ENCODE peak calls at places on chromosomes 5 and 9, in four cellular contexts. One of them, this sample, is unnamed.

GRCh38 chr9:116574027-116574679 is 113.0 kb upstream of the TRIM32 start:
- DNase-seq in activated CD4-positive, alpha-beta memory T cell treated with anti-CD3 and anti-CD28 coated beads, Interleukin-2, amount 10 ng/mL, durations not matched to agents 7 days and 5 days: no peak
- DNase-seq in AG08395: no peak
- DNase-seq in GM04504: no peak
- DNase-seq in this sample: no peak

GRCh38 chr9:20941177-20941690 is 90.2 kb downstream of the HACD4 start:
- DNase-seq in activated CD4-positive, alpha-beta memory T cell treated with anti-CD3 and anti-CD28 coated beads, Interleukin-2, amount 10 ng/mL, durations not matched to agents 7 days and 5 days: peak
- DNase-seq in AG08395: peak
- DNase-seq in GM04504: peak
- DNase-seq in this sample: peak

GRCh38 chr5:151596839-151597539 is 5.9 kb upstream of the FAT2 start:
- DNase-seq in activated CD4-positive, alpha-beta memory T cell treated with anti-CD3 and anti-CD28 coated beads, Interleukin-2, amount 10 ng/mL, durations not matched to agents 7 days and 5 days: no peak
- DNase-seq in AG08395: peak
- DNase-seq in GM04504: no peak
- DNase-seq in this sample: no peak

GRCh38 chr5:139811076-139811607 is 15.5 kb downstream of the PSD2 start:
- DNase-seq in activated CD4-positive, alpha-beta memory T cell treated with anti-CD3 and anti-CD28 coated beads, Interleukin-2, amount 10 ng/mL, durations not matched to agents 7 days and 5 days: no peak
- DNase-seq in AG08395: no peak
- DNase-seq in GM04504: no peak
- DNase-seq in this sample: no peak

GRCh38 chr5:150057996-150058395 is 28.4 kb downstream of the CSF1R start:
- DNase-seq in activated CD4-positive, alpha-beta memory T cell treated with anti-CD3 and anti-CD28 coated beads, Interleukin-2, amount 10 ng/mL, durations not matched to agents 7 days and 5 days: no peak
- DNase-seq in AG08395: no peak
- DNase-seq in GM04504: no peak
- DNase-seq in this sample: no peak

GRCh38 chr9:93668261-93668871 is 92.0 kb downstream of the PHF2 start:
- DNase-seq in activated CD4-positive, alpha-beta memory T cell treated with anti-CD3 and anti-CD28 coated beads, Interleukin-2, amount 10 ng/mL, durations not matched to agents 7 days and 5 days: no peak
- DNase-seq in AG08395: no peak
- DNase-seq in GM04504: no peak
- DNase-seq in this sample: peak

GRCh38 chr9:37508135-37508833 is 22.5 kb downstream of the POLR1E start:
- DNase-seq in activated CD4-positive, alpha-beta memory T cell treated with anti-CD3 and anti-CD28 coated beads, Interleukin-2, amount 10 ng/mL, durations not matched to agents 7 days and 5 days: no peak
- DNase-seq in AG08395: no peak
- DNase-seq in GM04504: no peak
- DNase-seq in this sample: no peak

GRCh38 chr5:136115183-136115865 is 17.3 kb upstream of the SMAD5 start:
- DNase-seq in activated CD4-positive, alpha-beta memory T cell treated with anti-CD3 and anti-CD28 coated beads, Interleukin-2, amount 10 ng/mL, durations not matched to agents 7 days and 5 days: no peak
- DNase-seq in AG08395: no peak
- DNase-seq in GM04504: no peak
- DNase-seq in this sample: no peak

GRCh38 chr9:111601237-111602018 is 2.0 kb upstream of the PTGR1 start:
- DNase-seq in activated CD4-positive, alpha-beta memory T cell treated with anti-CD3 and anti-CD28 coated beads, Interleukin-2, amount 10 ng/mL, durations not matched to agents 7 days and 5 days: no peak
- DNase-seq in AG08395: no peak
- DNase-seq in GM04504: peak
- DNase-seq in this sample: no peak

GRCh38 chr5:172525633-172526360 is 71.5 kb upstream of the SH3PXD2B start:
- DNase-seq in activated CD4-positive, alpha-beta memory T cell treated with anti-CD3 and anti-CD28 coated beads, Interleukin-2, amount 10 ng/mL, durations not matched to agents 7 days and 5 days: no peak
- DNase-seq in AG08395: no peak
- DNase-seq in GM04504: no peak
- DNase-seq in this sample: no peak

GRCh38 chr5:5288236-5288635 is 134.2 kb upstream of the ICE1 start:
- DNase-seq in activated CD4-positive, alpha-beta memory T cell treated with anti-CD3 and anti-CD28 coated beads, Interleukin-2, amount 10 ng/mL, durations not matched to agents 7 days and 5 days: no peak
- DNase-seq in AG08395: no peak
- DNase-seq in GM04504: no peak
- DNase-seq in this sample: no peak

GRCh38 chr5:176364765-176365662 is at the start of gene ARL10:
- DNase-seq in activated CD4-positive, alpha-beta memory T cell treated with anti-CD3 and anti-CD28 coated beads, Interleukin-2, amount 10 ng/mL, durations not matched to agents 7 days and 5 days: peak
- DNase-seq in AG08395: peak
- DNase-seq in GM04504: no peak
- DNase-seq in this sample: no peak

GRCh38 chr5:159956074-159956473 is 39.8 kb downstream of the ADRA1B start:
- DNase-seq in activated CD4-positive, alpha-beta memory T cell treated with anti-CD3 and anti-CD28 coated beads, Interleukin-2, amount 10 ng/mL, durations not matched to agents 7 days and 5 days: no peak
- DNase-seq in AG08395: peak
- DNase-seq in GM04504: no peak
- DNase-seq in this sample: no peak

GRCh38 chr5:72167257-72167656 is 60.0 kb downstream of the MAP1B start:
- DNase-seq in activated CD4-positive, alpha-beta memory T cell treated with anti-CD3 and anti-CD28 coated beads, Interleukin-2, amount 10 ng/mL, durations not matched to agents 7 days and 5 days: no peak
- DNase-seq in AG08395: no peak
- DNase-seq in GM04504: no peak
- DNase-seq in this sample: no peak

GRCh38 chr9:121708768-121709488 is 57.5 kb downstream of the DAB2IP start:
- DNase-seq in activated CD4-positive, alpha-beta memory T cell treated with anti-CD3 and anti-CD28 coated beads, Interleukin-2, amount 10 ng/mL, durations not matched to agents 7 days and 5 days: no peak
- DNase-seq in AG08395: no peak
- DNase-seq in GM04504: no peak
- DNase-seq in this sample: no peak

GRCh38 chr9:133237271-133237731 is 28.3 kb upstream of the OBP2B start:
- DNase-seq in activated CD4-positive, alpha-beta memory T cell treated with anti-CD3 and anti-CD28 coated beads, Interleukin-2, amount 10 ng/mL, durations not matched to agents 7 days and 5 days: no peak
- DNase-seq in AG08395: peak
- DNase-seq in GM04504: no peak
- DNase-seq in this sample: no peak

GRCh38 chr5:57335092-57335491 is 147.5 kb downstream of the ACTBL2 start:
- DNase-seq in activated CD4-positive, alpha-beta memory T cell treated with anti-CD3 and anti-CD28 coated beads, Interleukin-2, amount 10 ng/mL, durations not matched to agents 7 days and 5 days: no peak
- DNase-seq in AG08395: peak
- DNase-seq in GM04504: no peak
- DNase-seq in this sample: no peak

This sample was measured in DND-41.